ENCODE peak calls at places on chromosome 12, in five cellular contexts. L, V, R, F and T are unnamed samples.
A peak's percentile ranks its signal among the peaks of the same experiment; 100 is the strongest.

GRCh38 chr12:109555431-109556315 is 17.6 kb downstream of the MMAB start:
- DNase-seq in V (no peak), L (no peak), F (no peak), R (no peak), T (no peak)

GRCh38 chr12:50052964-50053363 is 4.4 kb upstream of the ASIC1 start:
- DNase-seq in L (no peak), R (no peak), V (no peak), F (no peak), T (no peak)

GRCh38 chr12:39510001-39510400 is 67.1 kb upstream of the KIF21A start:
- DNase-seq in R (no peak), V (no peak), L (no peak), F (no peak), T (no peak)

GRCh38 chr12:101045486-101046474 is 164.3 kb downstream of the SLC5A8 start:
- DNase-seq in L (no peak), V (no peak), R (no peak), F (no peak), T (no peak)

GRCh38 chr12:90854136-90854689 is 100.8 kb downstream of the CCER1 start:
- DNase-seq in R (peak; percentile 37), L (peak; percentile 16), F (no peak), V (no peak), T (peak; percentile 12)

GRCh38 chr12:95882080-95882479 is 23.3 kb downstream of the SNRPF start:
- DNase-seq in L (no peak), V (no peak), F (no peak), R (peak; percentile 42), T (no peak)

GRCh38 chr12:100504820-100505219 is 31.2 kb downstream of the NR1H4 start:
- DNase-seq in L (no peak), R (no peak), V (no peak), F (no peak), T (no peak)

GRCh38 chr12:21308785-21309184 is 25.9 kb downstream of the SLCO1A2 start:
- DNase-seq in L (no peak), R (no peak), V (no peak), F (no peak), T (no peak)

GRCh38 chr12:116358850-116359761 is 81.6 kb upstream of the MED13L start:
- DNase-seq in F (peak; percentile 79), L (peak; percentile 63), V (peak; percentile 7), R (peak; percentile 93), T (no peak)

GRCh38 chr12:52359511-52360103 is 7.7 kb downstream of the KRT85 start:
- DNase-seq in V (no peak), F (no peak), R (no peak), L (no peak), T (no peak)

GRCh38 chr12:19744760-19745218 is 305.5 kb downstream of the AEBP2 start:
- DNase-seq in V (no peak), F (no peak), R (peak; percentile 32), L (no peak), T (no peak)

GRCh38 chr12:122121341-122122192 is 43.0 kb downstream of the MLXIP start:
- DNase-seq in V (no peak), F (no peak), L (no peak), R (no peak), T (no peak)

GRCh38 chr12:24760162-24760561 is 188.7 kb downstream of the BCAT1 start:
- DNase-seq in F (no peak), R (no peak), L (no peak), V (no peak), T (no peak)

GRCh38 chr12:98736352-98737326 is 91.5 kb downstream of the APAF1 start:
- DNase-seq in F (no peak), R (no peak), V (no peak), L (no peak), T (no peak)

GRCh38 chr12:67141405-67142018 is 127.6 kb upstream of the CAND1 start:
- DNase-seq in R (no peak), L (no peak), F (no peak), V (no peak), T (no peak)

GRCh38 chr12:111405856-111406473 is at the start of gene SH2B3:
- DNase-seq in V (no peak), L (no peak), F (no peak), R (no peak), T (no peak)

GRCh38 chr12:119457251-119457650 is 122.7 kb downstream of the CCDC60 start:
- DNase-seq in F (no peak), V (no peak), R (no peak), L (no peak), T (no peak)

GRCh38 chr12:27013606-27014084 is 539 bp downstream of the TM7SF3 start:
- DNase-seq in R (peak; percentile 36), F (peak; percentile 51), L (no peak), V (no peak), T (no peak)

GRCh38 chr12:32062841-32063240 is 43.8 kb upstream of the BICD1 start:
- DNase-seq in V (no peak), L (no peak), R (no peak), F (no peak), T (no peak)

GRCh38 chr12:13425766-13426165 is 229.2 kb downstream of the EMP1 start:
- DNase-seq in F (no peak), L (no peak), V (no peak), R (peak; percentile 84), T (peak; percentile 84)

GRCh38 chr12:8678661-8679111 is 16.1 kb upstream of the MFAP5 start:
- DNase-seq in V (no peak), F (no peak), R (no peak), L (no peak), T (peak; percentile 51)

GRCh38 chr12:99767809-99768208 is 120.3 kb downstream of the GARIN6 start:
- DNase-seq in F (no peak), V (no peak), L (peak; percentile 13), R (no peak), T (no peak)

GRCh38 chr12:46839964-46840363 is 14.2 kb upstream of the SLC38A4 start:
- DNase-seq in F (no peak), R (no peak), V (no peak), L (no peak), T (no peak)

GRCh38 chr12:63857771-63858670 is 13.5 kb downstream of the SRGAP1 start:
- DNase-seq in F (no peak), R (no peak), V (no peak), L (no peak), T (no peak)

GRCh38 chr12:66708704-66709443 is 30.0 kb upstream of the GRIP1 start:
- DNase-seq in V (no peak), L (no peak), F (no peak), R (no peak), T (no peak)

GRCh38 chr12:119178544-119179334 is at the start of gene HSPB8:
- DNase-seq in R (peak; percentile 84), V (peak; percentile 69), L (no peak), F (peak; percentile 31), T (peak; percentile 50)

GRCh38 chr12:7937867-7938506 is 2.0 kb upstream of the SLC2A3 start:
- DNase-seq in V (no peak), R (no peak), L (peak; percentile 28), F (no peak), T (no peak)

GRCh38 chr12:6872073-6873048 is 742 bp downstream of the SPSB2 start:
- DNase-seq in V (no peak), F (peak; percentile 86), R (peak; percentile 46), L (peak; percentile 86), T (no peak)

GRCh38 chr12:69366796-69367195 is 7.3 kb downstream of the YEATS4 start:
- DNase-seq in L (no peak), R (no peak), F (no peak), V (no peak), T (no peak)

GRCh38 chr12:4172999-4173398 is 100.6 kb upstream of the CCND2 start:
- DNase-seq in L (no peak), F (no peak), R (peak; percentile 65), V (no peak), T (peak; percentile 5)

GRCh38 chr12:122888232-122888752 is 7.6 kb downstream of the VPS37B start:
- DNase-seq in F (peak; percentile 68), L (peak; percentile 54), V (peak; percentile 64), R (peak; percentile 59), T (no peak)

GRCh38 chr12:122392411-122392810 is 30.1 kb downstream of the CLIP1 start:
- DNase-seq in V (no peak), R (no peak), F (no peak), L (no peak), T (no peak)

GRCh38 chr12:3084742-3085141 is 7.6 kb downstream of the TSPAN9 start:
- DNase-seq in V (no peak), L (no peak), R (no peak), F (no peak), T (no peak)

GRCh38 chr12:65675141-65675621 is 149.1 kb upstream of the HMGA2 start:
- DNase-seq in V (no peak), R (no peak), L (no peak), F (no peak), T (no peak)
- TF ChIP-seq CTCF in V (no peak), R (no peak), L (no peak), F (no peak), T (no peak)

GRCh38 chr12:92041742-92042141 is 103.9 kb downstream of the BTG1 start:
- DNase-seq in R (no peak), L (no peak), F (no peak), V (no peak), T (no peak)
- TF ChIP-seq CTCF in R (peak; percentile 10), L (no peak), F (no peak), V (no peak), T (no peak)

DNA sequence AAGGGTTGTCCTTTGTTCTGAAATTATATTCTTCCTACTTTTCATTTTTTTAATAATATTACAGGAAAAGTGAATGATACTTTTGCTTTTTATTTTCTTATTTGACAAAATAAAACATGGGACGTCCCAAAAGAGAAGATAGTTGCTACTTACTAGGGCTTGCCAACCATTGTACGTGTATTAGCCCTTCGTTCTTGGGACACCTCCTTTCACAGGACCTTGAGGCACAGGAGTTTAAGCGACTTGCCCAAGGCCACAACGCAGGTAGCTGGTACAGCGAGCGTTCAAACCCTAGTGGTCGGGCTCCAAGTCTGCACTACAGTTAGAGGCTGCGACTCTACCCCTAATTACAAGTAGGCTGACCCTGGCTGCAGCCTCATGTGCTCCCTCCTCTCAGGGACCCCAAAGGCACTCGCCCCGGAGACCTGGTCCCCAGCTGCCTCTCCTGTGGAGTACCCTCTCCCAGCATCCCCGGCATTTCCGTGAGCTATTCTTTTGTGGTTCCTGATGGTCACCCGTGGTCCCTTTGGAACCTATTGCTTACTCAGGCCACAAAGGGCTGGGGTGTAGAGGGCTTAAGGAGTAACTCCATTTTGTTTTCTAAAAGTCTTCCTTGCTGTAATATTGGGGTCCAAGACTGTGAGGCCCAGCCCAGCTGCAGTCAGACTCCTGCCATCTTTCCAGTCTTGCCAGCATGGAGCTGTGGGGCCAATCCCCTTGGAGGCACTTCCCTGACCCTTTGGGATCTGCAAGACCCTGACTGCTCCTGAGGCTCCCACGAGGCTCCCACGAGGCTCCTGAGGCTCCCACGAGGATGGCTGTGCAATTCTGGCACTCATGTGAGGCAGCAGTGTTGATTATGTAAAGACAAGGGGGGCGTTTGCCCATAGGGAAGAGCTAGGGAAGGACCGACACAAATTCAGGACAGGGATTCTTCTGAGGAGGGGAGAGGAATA is 49.7 kb downstream of the IQSEC3 start:
- DNase-seq in R (no peak), L (no peak), V (no peak), F (no peak), T (no peak)
- TF ChIP-seq CTCF in R (no peak), L (no peak), V (no peak), F (no peak), T (no peak)

DNA sequence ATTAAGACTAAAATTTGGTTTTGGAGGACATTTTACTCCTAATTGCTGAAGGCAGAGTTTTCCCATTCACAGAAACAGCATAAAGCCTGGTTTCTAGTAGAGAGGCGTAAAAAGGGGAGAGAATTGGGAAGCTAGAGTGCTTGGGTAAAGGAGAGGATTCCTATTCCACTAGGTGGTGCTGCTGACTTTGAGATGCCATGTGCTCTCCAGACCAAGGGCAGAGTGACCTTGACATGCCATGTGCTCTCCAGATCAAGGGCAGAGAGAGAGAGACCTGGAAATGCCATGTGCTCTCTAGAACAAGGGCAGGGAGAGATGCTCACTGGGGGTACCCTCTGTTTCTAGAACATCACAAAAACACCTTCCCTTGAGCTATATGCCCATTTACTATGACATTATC is 176.2 kb upstream of the PDZRN4 start:
- DNase-seq in L (no peak), F (no peak), V (no peak), R (no peak), T (no peak)
- TF ChIP-seq CTCF in L (no peak), F (no peak), V (peak; percentile 15), R (no peak), T (no peak)